ENCODE peak calls at places on chromosomes 2 and 18, in six cellular contexts. S, G, P, W, X and Q are unnamed samples.
A peak's percentile ranks its signal among the peaks of the same experiment; 100 is the strongest.

GRCh38 chr18:48219429-48220145 is 189.6 kb downstream of the ZBTB7C start:
- DNase-seq in S (no peak), G (no peak), P (no peak), W (no peak), X (no peak), Q (no peak)

GRCh38 chr2:235026649-235027557 is 75.1 kb downstream of the SH3BP4 start:
- DNase-seq in S (peak; percentile 96), G (peak; percentile 92), P (peak; percentile 95), W (peak; percentile 89), X (no peak), Q (peak; percentile 15)

GRCh38 chr18:7034924-7035323 is 82.7 kb downstream of the LAMA1 start:
- DNase-seq in S (no peak), G (no peak), P (no peak), W (no peak), X (no peak), Q (no peak)

GRCh38 chr2:150410809-150411208 is 76.7 kb downstream of the RND3 start:
- DNase-seq in S (no peak), G (no peak), P (no peak), W (no peak), X (no peak), Q (no peak)

GRCh38 chr2:24124003-24124585 is 825 bp downstream of the FAM228B start:
- DNase-seq in S (no peak), G (no peak), P (no peak), W (no peak), X (no peak), Q (no peak)

GRCh38 chr2:178324072-178324471 is 126.9 kb downstream of the PRKRA start:
- DNase-seq in S (no peak), G (no peak), P (no peak), W (no peak), X (no peak), Q (no peak)

GRCh38 chr2:113390133-113390849 is 47.2 kb upstream of the ZNG1B start:
- DNase-seq in S (peak; percentile 46), G (no peak), P (peak; percentile 65), W (no peak), X (peak; percentile 59), Q (peak; percentile 80)

GRCh38 chr2:185990861-185991525 is 252.4 kb downstream of the FSIP2 start:
- DNase-seq in S (no peak), G (peak; percentile 36), P (no peak), W (no peak), X (no peak), Q (no peak)

GRCh38 chr2:129176375-129176774 is 803.1 kb upstream of the RAB6C start:
- DNase-seq in S (no peak), G (no peak), P (no peak), W (no peak), X (no peak), Q (no peak)

GRCh38 chr2:211611061-211611518 is 927.5 kb downstream of the ERBB4 start:
- DNase-seq in S (no peak), G (no peak), P (no peak), W (no peak), X (no peak), Q (peak; percentile 26)

GRCh38 chr2:3459185-3460015 is 59.9 kb downstream of the ADI1 start:
- DNase-seq in S (peak; percentile 29), G (no peak), P (no peak), W (no peak), X (no peak), Q (no peak)

GRCh38 chr2:150167711-150168110 is 319.8 kb downstream of the RND3 start:
- DNase-seq in S (no peak), G (no peak), P (no peak), W (no peak), X (no peak), Q (no peak)

GRCh38 chr2:108360776-108361468 is 16.8 kb upstream of the SULT1C4 start:
- DNase-seq in S (no peak), G (no peak), P (no peak), W (no peak), X (no peak), Q (no peak)

GRCh38 chr2:71498261-71498701 is 44.9 kb downstream of the DYSF start:
- DNase-seq in S (no peak), G (no peak), P (no peak), W (no peak), X (no peak), Q (no peak)

GRCh38 chr2:207418422-207418821 is 111.3 kb upstream of the CREB1 start:
- DNase-seq in S (no peak), G (no peak), P (no peak), W (no peak), X (no peak), Q (no peak)

GRCh38 chr18:54906636-54907180 is 52.6 kb downstream of the CCDC68 start:
- DNase-seq in S (no peak), G (no peak), P (no peak), W (no peak), X (no peak), Q (no peak)

GRCh38 chr18:79588131-79588635 is 91.4 kb upstream of the CTDP1 start:
- DNase-seq in S (no peak), G (peak; percentile 45), P (peak; percentile 28), W (peak; percentile 57), X (no peak), Q (no peak)

DNA sequence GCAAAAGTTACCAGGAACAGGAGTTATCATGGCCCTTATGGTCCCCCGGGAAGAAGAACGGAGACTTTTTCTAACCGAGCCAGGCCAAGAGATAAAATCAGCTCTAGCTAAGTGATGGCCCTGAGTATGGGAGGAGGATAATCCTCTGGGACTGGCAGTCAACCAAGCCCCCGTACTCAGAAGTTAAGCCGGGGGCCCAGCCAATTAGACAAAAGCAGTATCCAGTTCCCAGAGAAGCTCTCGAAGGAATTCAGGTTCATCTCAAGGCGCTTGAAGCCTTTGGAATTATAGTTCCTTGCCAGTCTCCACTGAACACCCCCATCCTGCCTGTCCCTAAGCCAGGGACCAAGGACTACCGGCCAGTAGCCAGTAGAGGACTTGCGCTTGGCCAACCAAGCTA is 365.3 kb upstream of the TCF4 start:
- DNase-seq in S (no peak), G (no peak), P (no peak), W (no peak), X (no peak), Q (no peak)
- H3K9me3 ChIP-seq in S (no peaks in the 10 kb centered on the region), G (peaks cover 46% of the 10 kb centered on the region), P (no peaks in the 10 kb centered on the region), W (no peaks in the 10 kb centered on the region), X (no peaks in the 10 kb centered on the region), Q (no peaks in the 10 kb centered on the region)

DNA sequence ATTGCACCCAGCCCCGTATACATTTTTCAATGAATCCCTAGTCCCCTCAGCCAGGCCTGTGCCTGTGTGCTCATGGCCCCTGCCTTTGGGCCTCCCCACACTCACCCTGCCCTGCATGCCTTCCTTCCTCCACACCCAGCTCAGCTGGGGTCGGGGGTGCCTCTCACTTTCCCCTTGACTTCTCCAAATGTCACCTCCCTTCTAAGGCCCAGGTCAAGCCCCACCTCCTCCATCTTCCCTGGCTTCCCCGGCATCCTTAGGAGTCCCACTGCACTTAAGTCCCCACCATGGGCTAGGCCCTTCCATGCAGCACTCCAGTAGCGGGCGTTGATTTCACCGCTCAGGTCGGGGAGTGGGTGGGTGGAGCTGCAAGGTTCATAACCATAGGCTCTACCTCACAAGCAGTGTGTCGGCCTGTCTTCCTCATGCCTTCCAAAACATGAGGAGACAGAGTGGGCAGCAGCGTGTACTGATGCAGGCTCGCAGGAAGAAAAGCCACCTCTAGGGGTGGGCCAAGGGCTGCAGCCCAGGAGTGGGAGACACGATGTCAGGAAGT is 47.7 kb downstream of the DNMT3A start:
- DNase-seq in S (no peak), G (no peak), P (no peak), W (peak; percentile 53), X (no peak), Q (no peak)
- H3K4me3 ChIP-seq in S (no peak overlapping the region), G (no peak overlapping the region), P (no peak overlapping the region), W (no peak overlapping the region), X (peak overlapping the region; percentile 46), Q (peak overlapping the region; percentile 39)

DNA sequence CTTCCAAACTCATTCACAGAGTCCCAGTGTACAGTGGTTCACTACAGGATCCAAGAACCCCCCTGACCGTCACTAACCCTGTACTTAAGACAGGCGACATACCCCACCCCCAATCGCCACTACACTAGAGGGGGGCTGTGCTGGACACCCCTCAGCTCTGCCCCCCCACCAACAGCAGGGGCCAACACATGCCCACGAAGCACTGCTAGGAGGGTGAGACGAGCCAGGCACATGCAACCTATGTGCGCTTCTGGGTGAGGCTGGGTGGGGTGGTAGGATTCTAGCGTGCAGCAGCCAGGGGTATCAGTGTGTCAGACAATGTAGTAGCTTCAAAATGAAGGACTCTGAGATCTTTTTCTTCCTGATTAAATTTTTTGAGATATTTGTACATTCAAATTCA is 67.8 kb downstream of the UXS1 start:
- DNase-seq in S (no peak), G (no peak), P (no peak), W (no peak), X (no peak), Q (no peak)
- H3K36me3 ChIP-seq in S (peaks cover 13% of the 10 kb centered on the region), G (no peaks in the 10 kb centered on the region), P (no peaks in the 10 kb centered on the region), W (peaks cover 11% of the 10 kb centered on the region), X (peaks cover 40% of the 10 kb centered on the region), Q (peaks cover 63% of the 10 kb centered on the region)

DNA sequence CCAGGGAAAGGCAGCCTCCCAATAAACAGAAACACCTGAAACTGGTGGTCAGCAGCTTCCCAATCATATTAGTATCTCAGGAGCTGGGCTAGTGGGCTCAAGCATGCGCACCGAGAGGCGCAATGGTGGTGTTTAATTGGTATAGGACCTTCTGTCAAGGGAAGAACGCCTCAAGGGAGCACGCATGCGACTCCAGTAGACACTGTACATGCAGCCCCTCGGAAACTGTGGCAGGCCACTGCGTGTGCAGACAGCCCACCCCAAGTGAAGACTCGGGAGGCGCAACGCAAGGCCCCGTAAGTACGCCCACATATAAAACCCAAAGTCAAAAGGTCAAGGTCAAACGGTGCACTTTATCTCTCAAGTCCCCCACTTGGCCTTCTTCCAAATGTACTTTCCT is 1405.8 kb downstream of the DPP10 start:
- DNase-seq in S (no peak), G (no peak), P (no peak), W (no peak), X (no peak), Q (no peak)
- H3K9me3 ChIP-seq in S (peaks cover 4% of the 10 kb centered on the region), G (no peaks in the 10 kb centered on the region), P (no peaks in the 10 kb centered on the region), W (no peaks in the 10 kb centered on the region), X (no peaks in the 10 kb centered on the region), Q (no peaks in the 10 kb centered on the region)

DNA sequence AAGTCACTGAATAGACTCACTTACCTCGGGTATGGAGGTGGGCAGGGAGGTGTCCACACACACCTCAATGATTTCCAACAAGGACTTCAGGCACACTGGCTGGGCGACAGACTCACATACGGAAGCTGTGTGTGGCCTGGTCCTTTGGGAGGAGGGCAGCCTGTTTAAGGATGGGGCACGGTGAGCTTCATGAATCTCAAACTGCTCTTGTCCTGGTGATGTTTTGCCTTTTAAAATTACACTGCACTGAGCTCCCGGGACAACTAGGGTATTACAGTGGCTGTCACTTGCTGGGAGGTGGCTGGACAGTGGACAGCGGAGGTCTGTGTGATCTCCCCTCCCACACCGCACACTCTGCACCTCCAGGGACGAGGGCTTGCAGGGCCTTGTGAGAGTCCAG is 211.6 kb downstream of the SNTG2 start:
- DNase-seq in S (no peak), G (no peak), P (no peak), W (no peak), X (no peak), Q (no peak)
- H3K4me3 ChIP-seq in S (no peak overlapping the region), G (no peak overlapping the region), P (no peak overlapping the region), W (no peak overlapping the region), X (no peak overlapping the region), Q (no peak overlapping the region)